ENCODE peak calls at places on chromosomes 12 and 14, in six cellular contexts. One of them, this sample, is unnamed.

GRCh38 chr12:110451263-110451662 is 1.1 kb upstream of the ARPC3 start:
- DNase-seq in iPS DF 19.7: no peak
- DNase-seq in retina: no peak
- DNase-seq in OCI-M1: no peak
- DNase-seq in stomach: no peak
- DNase-seq in sciatic nerve: peak; percentile 39
- DNase-seq in this sample: no peak

GRCh38 chr14:89912667-89913211 is 41.8 kb downstream of the EFCAB11 start:
- DNase-seq in iPS DF 19.7: no peak
- DNase-seq in retina: peak; percentile 67
- DNase-seq in OCI-M1: peak; percentile 13
- DNase-seq in stomach: no peak
- DNase-seq in sciatic nerve: no peak
- DNase-seq in this sample: peak; percentile 96

GRCh38 chr12:132326646-132327045 is 2.7 kb downstream of the GALNT9 start:
- DNase-seq in iPS DF 19.7: no peak
- DNase-seq in retina: no peak
- DNase-seq in OCI-M1: no peak
- DNase-seq in stomach: no peak
- DNase-seq in sciatic nerve: no peak
- DNase-seq in this sample: no peak

GRCh38 chr12:105485321-105485910 is 154.9 kb downstream of the C12orf75 start:
- DNase-seq in iPS DF 19.7: no peak
- DNase-seq in retina: no peak
- DNase-seq in OCI-M1: no peak
- DNase-seq in stomach: no peak
- DNase-seq in sciatic nerve: no peak
- DNase-seq in this sample: peak; percentile 100

GRCh38 chr14:69610859-69611263 is 535 bp upstream of the SUSD6 start:
- DNase-seq in iPS DF 19.7: no peak
- DNase-seq in retina: no peak
- DNase-seq in OCI-M1: peak; percentile 69
- DNase-seq in stomach: no peak
- DNase-seq in sciatic nerve: no peak
- DNase-seq in this sample: no peak

GRCh38 chr14:67232631-67233030 is 8.6 kb upstream of the PALS1 start:
- DNase-seq in iPS DF 19.7: no peak
- DNase-seq in retina: no peak
- DNase-seq in OCI-M1: no peak
- DNase-seq in stomach: no peak
- DNase-seq in sciatic nerve: no peak
- DNase-seq in this sample: no peak

GRCh38 chr14:20332946-20333782 is at the start of gene CCNB1IP1:
- DNase-seq in iPS DF 19.7: peak; percentile 87
- DNase-seq in retina: peak; percentile 87
- DNase-seq in OCI-M1: peak; percentile 89
- DNase-seq in stomach: peak; percentile 44
- DNase-seq in sciatic nerve: no peak
- DNase-seq in this sample: peak; percentile 83

GRCh38 chr12:115468087-115468510 is 784.1 kb upstream of the TBX3 start:
- DNase-seq in iPS DF 19.7: no peak
- DNase-seq in retina: no peak
- DNase-seq in OCI-M1: peak; percentile 13
- DNase-seq in stomach: peak; percentile 67
- DNase-seq in sciatic nerve: no peak
- DNase-seq in this sample: no peak

GRCh38 chr12:89309452-89309802 is 42.9 kb downstream of the DUSP6 start:
- DNase-seq in iPS DF 19.7: no peak
- DNase-seq in retina: no peak
- DNase-seq in OCI-M1: no peak
- DNase-seq in stomach: no peak
- DNase-seq in sciatic nerve: no peak
- DNase-seq in this sample: peak; percentile 6